ENCODE peak calls at places on chromosomes 5 and 9, in ten cellular contexts. S is AG20443, X is NAMALWA, E is tibial artery, I is cerebellum, Z is A172, L is mesenchymal stem cell, D is NCI-H510A, Q is endothelial cell, M is HTR-8/SVneo. F is an unnamed sample.

GRCh38 chr5:35360671-35361070 is 130.4 kb upstream of the PRLR start:
- DNase-seq in S (no peak), X (no peak), E (no peak), I (no peak), Z (no peak), L (no peak), D (no peak), Q (no peak), M (no peak), F (no peak)

GRCh38 chr9:114798793-114799427 is 6.9 kb downstream of the TNFSF15 start:
- DNase-seq in S (no peak), X (no peak), E (no peak), I (no peak), Z (no peak), L (no peak), D (no peak), Q (no peak), M (no peak), F (no peak)

GRCh38 chr9:73149371-73150067 is 2.1 kb upstream of the ANXA1 start:
- DNase-seq in S (peak), X (no peak), E (no peak), I (no peak), Z (peak), L (peak), D (no peak), Q (no peak), M (peak), F (no peak)

GRCh38 chr9:108842610-108843295 is 13.0 kb downstream of the ACTL7B start:
- DNase-seq in S (no peak), X (no peak), E (no peak), I (no peak), Z (no peak), L (no peak), D (no peak), Q (peak), M (no peak), F (no peak)

GRCh38 chr5:75275736-75276135 is 39.1 kb upstream of the ANKRD31 start:
- DNase-seq in S (no peak), X (no peak), E (no peak), I (no peak), Z (no peak), L (no peak), D (no peak), Q (no peak), M (no peak), F (no peak)

GRCh38 chr5:159458217-159458711 is 128.0 kb upstream of the IL12B start:
- DNase-seq in S (no peak), X (no peak), E (no peak), I (no peak), Z (no peak), L (no peak), D (no peak), Q (no peak), M (no peak), F (no peak)

GRCh38 chr9:2809692-2810423 is 34.0 kb downstream of the PUM3 start:
- DNase-seq in S (peak), X (no peak), E (no peak), I (no peak), Z (peak), L (peak), D (no peak), Q (no peak), M (peak), F (no peak)

GRCh38 chr9:13033959-13034695 is 245.4 kb downstream of the MPDZ start:
- DNase-seq in S (peak), X (peak), E (peak), I (peak), Z (peak), L (peak), D (peak), Q (peak), M (peak), F (peak)

GRCh38 chr9:482736-483135 is 268.1 kb downstream of the DOCK8 start:
- DNase-seq in S (no peak), X (no peak), E (no peak), I (no peak), Z (no peak), L (no peak), D (no peak), Q (no peak), M (no peak), F (no peak)

GRCh38 chr5:107380654-107381053 is 290.1 kb downstream of the EFNA5 start:
- DNase-seq in S (no peak), X (no peak), E (no peak), I (no peak), Z (no peak), L (no peak), D (no peak), Q (no peak), M (no peak), F (no peak)

GRCh38 chr9:99807276-99807852 is 14.3 kb upstream of the NR4A3 start:
- DNase-seq in S (peak), X (peak), E (peak), I (no peak), Z (peak), L (peak), D (peak), Q (peak), M (peak), F (peak)

GRCh38 chr5:3218096-3218495 is 377.5 kb upstream of the IRX1 start:
- DNase-seq in S (no peak), X (no peak), E (peak), I (no peak), Z (no peak), L (no peak), D (no peak), Q (no peak), M (no peak), F (no peak)

GRCh38 chr9:84129529-84129928 is 148.9 kb downstream of the RMI1 start:
- DNase-seq in S (no peak), X (no peak), E (no peak), I (no peak), Z (no peak), L (no peak), D (no peak), Q (no peak), M (no peak), F (no peak)

GRCh38 chr9:132673355-132673754 is 3.1 kb downstream of the GTF3C4 start:
- DNase-seq in S (peak), X (peak), E (no peak), I (peak), Z (peak), L (peak), D (no peak), Q (peak), M (peak), F (no peak)

GRCh38 chr9:112049834-112050516 is 125.1 kb downstream of the SUSD1 start:
- DNase-seq in S (peak), X (no peak), E (no peak), I (no peak), Z (no peak), L (no peak), D (no peak), Q (no peak), M (no peak), F (no peak)

GRCh38 chr5:10579537-10580521 is 16.0 kb downstream of the ANKRD33B start:
- DNase-seq in S (no peak), X (peak), E (no peak), I (no peak), Z (no peak), L (no peak), D (no peak), Q (no peak), M (no peak), F (no peak)

GRCh38 chr5:29214821-29215220 is 1978.7 kb upstream of the CDH6 start:
- DNase-seq in S (no peak), X (no peak), E (no peak), I (no peak), Z (no peak), L (peak), D (no peak), Q (no peak), M (no peak), F (no peak)

GRCh38 chr5:2205596-2205995 is 322.9 kb upstream of the IRX4 start:
- DNase-seq in S (no peak), X (no peak), E (no peak), I (no peak), Z (no peak), L (no peak), D (no peak), Q (no peak), M (no peak), F (no peak)

GRCh38 chr5:52989781-52990530 is 804 bp downstream of the ITGA2 start:
- DNase-seq in S (peak), X (no peak), E (peak), I (no peak), Z (peak), L (peak), D (no peak), Q (peak), M (no peak), F (peak)

F was measured in aorta.